ENCODE peak calls at places on chromosomes 16 and 17, in seven cellular contexts. B, M, L, D, T, H and V are unnamed samples. For H3K4me1, the result is how much of the 10 kb centered on the place peaks cover.

GRCh38 chr17:55580596-55581133 is 69.4 kb upstream of the SMIM36 start:
- DNase-seq in L (no peak), T (no peak), B (no peak), D (no peak), M (no peak), H (no peak), V (no peak)

GRCh38 chr17:72422505-72423285 is 301.9 kb downstream of the SOX9 start:
- DNase-seq in H (peak), D (peak), L (no peak), M (peak), T (peak), B (no peak), V (peak)

GRCh38 chr17:81494984-81495383 is 17.6 kb downstream of the ACTG1 start:
- DNase-seq in H (no peak), D (no peak), M (no peak), B (no peak), L (peak), T (no peak), V (peak)

GRCh38 chr16:66928702-66929388 is 3.5 kb upstream of the RRAD start:
- DNase-seq in M (no peak), D (peak), L (peak), B (peak), H (no peak), T (no peak), V (peak)

GRCh38 chr16:87765473-87765775 is 362 bp downstream of the KLHDC4 start:
- DNase-seq in D (no peak), H (no peak), B (peak), L (no peak), T (no peak), M (no peak), V (no peak)

GRCh38 chr16:89738538-89739317 is 17.4 kb downstream of the ZNF276 start:
- DNase-seq in D (no peak), B (no peak), M (no peak), L (no peak), T (no peak), H (no peak), V (peak)

GRCh38 chr17:78965369-78965982 is 14.2 kb downstream of the LGALS3BP start:
- DNase-seq in M (no peak), T (no peak), D (no peak), B (no peak), L (no peak), H (no peak), V (no peak)

GRCh38 chr17:61504697-61505096 is 52.5 kb downstream of the TBX4 start:
- DNase-seq in M (no peak), B (no peak), H (no peak), L (no peak), T (peak), D (no peak), V (no peak)

GRCh38 chr17:28738680-28739384 is 5.0 kb upstream of the TRAF4 start:
- DNase-seq in L (no peak), H (no peak), D (no peak), B (no peak), M (no peak), T (no peak), V (no peak)

GRCh38 chr17:79572136-79572915 is 38.5 kb downstream of the RBFOX3 start:
- DNase-seq in T (no peak), D (peak), M (no peak), L (peak), B (no peak), H (no peak), V (no peak)

GRCh38 chr17:82203920-82204319 is 8.7 kb downstream of the CCDC57 start:
- DNase-seq in T (no peak), B (no peak), H (no peak), M (no peak), D (no peak), L (no peak), V (no peak)

GRCh38 chr17:68344701-68345136 is 53.4 kb downstream of the ARSG start:
- DNase-seq in H (peak), M (no peak), L (peak), B (no peak), T (no peak), D (no peak), V (no peak)

GRCh38 chr17:34623856-34624766 is 44.7 kb downstream of the TMEM132E start:
- DNase-seq in M (no peak), T (no peak), L (no peak), D (no peak), B (no peak), H (no peak), V (peak)

GRCh38 chr17:17836818-17837379 is at the start of gene SREBF1:
- DNase-seq in M (peak), T (no peak), H (peak), B (peak), D (peak), L (peak), V (peak)

GRCh38 chr17:46977348-46977747 is 1.7 kb downstream of the RPRML start:
- DNase-seq in L (peak), D (peak), H (peak), B (peak), M (peak), T (peak), V (peak)

GRCh38 chr16:86879268-86879667 is 300.9 kb downstream of the FOXL1 start:
- DNase-seq in T (no peak), M (no peak), H (no peak), B (no peak), L (no peak), D (no peak), V (no peak)

GRCh38 chr16:66081967-66082366 is 284.5 kb upstream of the CDH5 start:
- DNase-seq in L (no peak), B (peak), D (peak), H (no peak), M (no peak), T (peak), V (peak)

GRCh38 chr16:71358464-71359031 is at the start of gene CALB2:
- DNase-seq in D (peak), B (peak), L (peak), M (peak), H (peak), T (no peak), V (peak)

GRCh38 chr17:50129946-50130777 is at the start of gene SAMD14:
- DNase-seq in H (no peak), L (peak), B (peak), D (peak), T (no peak), M (no peak), V (peak)

GRCh38 chr16:15490123-15490711 is 55.8 kb downstream of the BMERB1 start:
- DNase-seq in H (no peak), M (no peak), D (no peak), T (no peak), L (no peak), B (no peak), V (no peak)

GRCh38 chr16:84356591-84357116 is 11.7 kb upstream of the ATP2C2 start:
- DNase-seq in M (no peak), H (peak), L (peak), B (no peak), T (peak), D (no peak), V (no peak)

GRCh38 chr17:44024271-44024663 is 9.5 kb upstream of the TMEM101 start:
- DNase-seq in M (no peak), B (no peak), T (no peak), L (no peak), D (no peak), H (no peak), V (no peak)

GRCh38 chr16:72139908-72140307 is 32.0 kb downstream of the PMFBP1 start:
- DNase-seq in L (no peak), M (no peak), D (no peak), B (no peak), T (no peak), H (no peak), V (no peak)

GRCh38 chr16:66304151-66304550 is 62.3 kb upstream of the CDH5 start:
- DNase-seq in H (peak), M (no peak), D (no peak), T (no peak), L (no peak), B (no peak), V (no peak)

GRCh38 chr17:51425793-51426192 is 165.4 kb downstream of the UTP18 start:
- DNase-seq in B (no peak), M (no peak), L (no peak), H (no peak), D (no peak), T (no peak), V (no peak)

GRCh38 chr17:81685108-81685507 is 1.3 kb downstream of the HGS start:
- DNase-seq in H (no peak), D (peak), L (no peak), M (no peak), B (no peak), T (peak), V (peak)

GRCh38 chr17:31830971-31831755 is 27.9 kb downstream of the COPRS start:
- DNase-seq in T (peak), D (no peak), M (no peak), B (no peak), L (no peak), H (no peak), V (no peak)

GRCh38 chr16:27549857-27550581 is at the start of the genes GTF3C1 and KATNIP:
- DNase-seq in T (peak), B (peak), H (peak), L (peak), D (peak), M (peak), V (peak)

GRCh38 chr17:37562016-37562745 is 47.0 kb downstream of the SYNRG start:
- DNase-seq in T (no peak), B (peak), M (no peak), D (no peak), L (no peak), H (no peak), V (no peak)
- TF ChIP-seq CTCF in T (no peak), B (no peak), M (no peak), D (no peak), L (no peak), H (no peak), V (no peak)

GRCh38 chr17:42677921-42678781 is 1.4 kb upstream of the PLEKHH3 start:
- DNase-seq in L (peak), B (peak), H (peak), M (peak), D (peak), T (peak), V (peak)
- H3K4me1 ChIP-seq in L (under half), B (under half), H (half or more), M (half or more), D (under half), T (half or more), V (under half)

DNA sequence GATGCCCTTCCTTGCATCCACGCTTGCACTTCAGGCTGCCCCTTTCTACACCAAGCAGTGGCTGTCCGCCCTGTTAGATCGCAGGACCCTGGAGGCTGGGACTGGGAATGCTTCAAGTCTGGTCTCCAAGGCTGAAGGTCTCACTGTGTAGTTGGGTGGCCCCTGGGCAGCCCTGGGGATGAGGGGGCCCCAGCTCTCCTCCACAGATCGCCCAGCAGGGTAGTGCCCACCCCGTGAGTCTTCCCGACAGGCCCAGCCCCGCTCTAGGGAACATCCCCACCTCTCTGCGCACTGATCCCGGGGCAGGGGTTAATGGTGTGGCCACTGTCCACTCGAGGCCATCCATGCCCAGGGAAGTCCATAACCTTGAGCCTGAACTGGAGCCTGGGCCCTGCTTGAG is 10.3 kb downstream of the ZNF213 start:
- DNase-seq in D (no peak), H (no peak), T (no peak), L (no peak), B (no peak), M (no peak), V (no peak)
- TF ChIP-seq CTCF in D (no peak), H (no peak), T (no peak), L (no peak), B (no peak), M (no peak), V (peak)

GRCh38 chr16:23948949-23949392 is 113.2 kb downstream of the PRKCB start:
- DNase-seq in T (no peak), M (peak), H (peak), B (no peak), D (no peak), L (no peak), V (no peak)
- H3K4me1 ChIP-seq in T (under half), M (under half), H (under half), B (under half), D (under half), L (under half), V (under half)

GRCh38 chr17:58176200-58176599 is 9.4 kb downstream of the OR4D2 start:
- DNase-seq in T (no peak), M (no peak), L (peak), H (no peak), B (peak), D (peak), V (no peak)

GRCh38 chr17:58166682-58167081 is at the start of gene OR4D2:
- DNase-seq in H (no peak), B (no peak), D (no peak), M (no peak), T (no peak), L (no peak), V (no peak)

GRCh38 chr17:58174871-58175270 is 8.1 kb downstream of the OR4D2 start:
- DNase-seq in B (no peak), L (no peak), T (no peak), D (no peak), H (no peak), M (no peak), V (no peak)

GRCh38 chr17:58172369-58173071 is 5.7 kb downstream of the OR4D2 start:
- DNase-seq in M (peak), B (peak), H (no peak), T (no peak), D (no peak), L (peak), V (peak)
- TF ChIP-seq CTCF in M (peak), B (peak), H (peak), T (peak), D (peak), L (peak), V (peak)

GRCh38 chr16:85573045-85573695 is 40.0 kb upstream of the GSE1 start:
- DNase-seq in L (no peak), B (no peak), M (no peak), D (no peak), H (no peak), T (no peak), V (no peak)
- H3K4me1 ChIP-seq in L (half or more), B (half or more), M (half or more), D (half or more), H (half or more), T (under half), V (under half)

GRCh38 chr17:8818654-8819330 is 19.6 kb upstream of the MFSD6L start:
- DNase-seq in M (no peak), B (no peak), H (no peak), D (no peak), T (no peak), L (no peak), V (peak)

GRCh38 chr17:8820311-8821010 is 21.3 kb upstream of the MFSD6L start:
- DNase-seq in M (no peak), B (no peak), H (no peak), T (peak), D (no peak), L (no peak), V (peak)

GRCh38 chr17:8821446-8822105 is 22.4 kb upstream of the MFSD6L start:
- DNase-seq in B (no peak), D (no peak), T (no peak), H (no peak), L (no peak), M (no peak), V (peak)

GRCh38 chr17:8822401-8823035 is 23.4 kb upstream of the MFSD6L start:
- DNase-seq in M (no peak), H (no peak), D (no peak), B (no peak), L (no peak), T (no peak), V (peak)

GRCh38 chr17:8818047-8818446 is 18.9 kb upstream of the MFSD6L start:
- DNase-seq in H (no peak), T (no peak), L (no peak), M (no peak), B (no peak), D (no peak), V (peak)
- TF ChIP-seq CTCF in H (no peak), T (no peak), L (no peak), M (no peak), B (no peak), D (no peak), V (no peak)

GRCh38 chr16:75088934-75089333 is 27.6 kb downstream of the LDHD start:
- DNase-seq in H (no peak), M (no peak), T (no peak), B (no peak), L (no peak), D (no peak), V (no peak)
- H3K4me1 ChIP-seq in H (half or more), M (under half), T (under half), B (under half), L (under half), D (under half), V (under half)